ENCODE peak calls at places on chromosomes 4 and X, in four cellular contexts. Z is cardiac muscle cell, I is T-helper 2 cell, H is right lobe of liver. C is an unnamed sample.

GRCh38 chrX:39238017-39238416 is 436.8 kb downstream of the MID1IP1 start:
- DNase-seq in I (no peak), Z (no peak), H (no peak), C (no peak)

GRCh38 chrX:107840971-107841370 is 15.3 kb downstream of the MID2 start:
- DNase-seq in Z (no peak), I (no peak), H (no peak), C (no peak)

GRCh38 chr4:8763966-8764901 is 107.4 kb downstream of the HMX1 start:
- DNase-seq in Z (no peak), H (no peak), I (no peak), C (no peak)

GRCh38 chrX:71254092-71254941 is at the start of gene ZMYM3:
- DNase-seq in H (peak; percentile 89), I (peak; percentile 45), Z (peak; percentile 90), C (peak; percentile 91)

GRCh38 chr4:152665691-152666410 is 13.9 kb downstream of the TMEM154 start:
- DNase-seq in Z (no peak), H (no peak), I (no peak), C (peak; percentile 80)

GRCh38 chr4:118797558-118798142 is 38.3 kb downstream of the SEC24D start:
- DNase-seq in H (no peak), Z (no peak), I (no peak), C (no peak)

GRCh38 chrX:110003167-110004156 is 548 bp downstream of the TMEM164 start:
- DNase-seq in Z (no peak), I (no peak), H (peak; percentile 45), C (peak; percentile 49)

GRCh38 chrX:30654989-30655607 is 1.9 kb downstream of the GK start:
- DNase-seq in Z (no peak), H (peak; percentile 51), I (no peak), C (no peak)

GRCh38 chrX:121851033-121851432 is 803.6 kb downstream of the GLUD2 start:
- DNase-seq in H (no peak), Z (no peak), I (no peak), C (no peak)

GRCh38 chr4:169307581-169307980 is 36.8 kb upstream of the SH3RF1 start:
- DNase-seq in Z (no peak), I (no peak), H (no peak), C (no peak)

GRCh38 chr4:78644744-78645330 is 93.3 kb downstream of the ANXA3 start:
- DNase-seq in I (no peak), Z (peak; percentile 68), H (peak; percentile 53), C (no peak)

GRCh38 chr4:123250843-123251242 is 145.8 kb upstream of the SPRY1 start:
- DNase-seq in I (no peak), Z (no peak), H (no peak), C (no peak)

GRCh38 chr4:112355662-112356061 is 58.5 kb downstream of the ALPK1 start:
- DNase-seq in I (no peak), Z (no peak), H (no peak), C (no peak)

GRCh38 chrX:155997436-155997835 is at the start of gene IL9R:
- DNase-seq in Z (no peak), H (no peak), I (no peak), C (peak; percentile 69)